ENCODE peak calls at places on chromosomes 1 and 21, in five cellular contexts. N is adrenal gland, A is body of pancreas, Q is SK-N-SH, K is upper lobe of right lung. D is an unnamed sample.

GRCh38 chr1:98429851-98430496 is 231.5 kb upstream of the SNX7 start:
- DNase-seq in N (no peak), A (peak), Q (no peak), K (peak), D (no peak)

GRCh38 chr1:36369061-36369470 is 16.7 kb downstream of the STK40 start:
- DNase-seq in N (peak), A (peak), Q (peak), K (peak), D (peak)

GRCh38 chr1:230112782-230113181 is 45.7 kb downstream of the GALNT2 start:
- DNase-seq in N (no peak), A (no peak), Q (no peak), K (no peak), D (no peak)

GRCh38 chr1:232629250-232630046 is 485 bp downstream of the SIPA1L2 start:
- DNase-seq in N (peak), A (peak), Q (peak), K (peak), D (no peak)

GRCh38 chr1:203175237-203176181 is at the start of gene MYBPH:
- DNase-seq in N (no peak), A (peak), Q (no peak), K (no peak), D (no peak)

GRCh38 chr1:37727186-37727585 is 34.9 kb downstream of the CDCA8 start:
- DNase-seq in N (no peak), A (no peak), Q (no peak), K (peak), D (no peak)

GRCh38 chr1:233367057-233367759 is 39.7 kb downstream of the MAP3K21 start:
- DNase-seq in N (no peak), A (peak), Q (no peak), K (no peak), D (no peak)

GRCh38 chr1:75053207-75053606 is 81.0 kb upstream of the LHX8 start:
- DNase-seq in N (no peak), A (no peak), Q (no peak), K (no peak), D (peak)

GRCh38 chr1:167431261-167431908 is 86.9 kb downstream of the CD247 start:
- DNase-seq in N (no peak), A (no peak), Q (no peak), K (no peak), D (no peak)

GRCh38 chr1:201229771-201230635 is 39.4 kb downstream of the IGFN1 start:
- DNase-seq in N (no peak), A (no peak), Q (no peak), K (no peak), D (peak)

GRCh38 chr21:41064325-41064724 is 103.6 kb upstream of the BACE2 start:
- DNase-seq in N (no peak), A (no peak), Q (peak), K (no peak), D (no peak)

GRCh38 chr1:31335007-31335406 is 37.9 kb downstream of the FABP3 start:
- DNase-seq in N (no peak), A (no peak), Q (peak), K (no peak), D (peak)

GRCh38 chr1:196680107-196680506 is 28.3 kb downstream of the CFH start:
- DNase-seq in N (no peak), A (no peak), Q (no peak), K (no peak), D (peak)

GRCh38 chr1:204072951-204073836 is at the start of gene SOX13:
- DNase-seq in N (peak), A (peak), Q (peak), K (peak), D (peak)

GRCh38 chr1:18032475-18032874 is 75.1 kb upstream of the IGSF21 start:
- DNase-seq in N (no peak), A (no peak), Q (no peak), K (no peak), D (no peak)

GRCh38 chr1:105608713-105609112 is 1447.8 kb upstream of the PRMT6 start:
- DNase-seq in N (no peak), A (no peak), Q (no peak), K (no peak), D (peak)

GRCh38 chr1:39392851-39393573 is 98.4 kb upstream of the BMP8A start:
- DNase-seq in N (no peak), A (no peak), Q (no peak), K (no peak), D (no peak)

GRCh38 chr1:211237579-211237978 is 21.6 kb upstream of the RCOR3 start:
- DNase-seq in N (no peak), A (no peak), Q (no peak), K (no peak), D (no peak)

GRCh38 chr1:151047925-151048644 is 534 bp downstream of the C1orf56 start:
- DNase-seq in N (peak), A (peak), Q (peak), K (peak), D (peak)

GRCh38 chr1:112818990-112819689 is 104.0 kb upstream of the PPM1J start:
- DNase-seq in N (peak), A (no peak), Q (no peak), K (no peak), D (peak)

GRCh38 chr21:46326110-46326703 is 2.3 kb downstream of the PCNT start:
- DNase-seq in N (no peak), A (no peak), Q (no peak), K (no peak), D (no peak)

GRCh38 chr1:111690306-111690617 is 48.9 kb downstream of the INKA2 start:
- DNase-seq in N (peak), A (peak), Q (peak), K (no peak), D (no peak)

GRCh38 chr1:232875536-232875935 is 70.3 kb downstream of the MAP10 start:
- DNase-seq in N (no peak), A (no peak), Q (no peak), K (no peak), D (no peak)

DNA sequence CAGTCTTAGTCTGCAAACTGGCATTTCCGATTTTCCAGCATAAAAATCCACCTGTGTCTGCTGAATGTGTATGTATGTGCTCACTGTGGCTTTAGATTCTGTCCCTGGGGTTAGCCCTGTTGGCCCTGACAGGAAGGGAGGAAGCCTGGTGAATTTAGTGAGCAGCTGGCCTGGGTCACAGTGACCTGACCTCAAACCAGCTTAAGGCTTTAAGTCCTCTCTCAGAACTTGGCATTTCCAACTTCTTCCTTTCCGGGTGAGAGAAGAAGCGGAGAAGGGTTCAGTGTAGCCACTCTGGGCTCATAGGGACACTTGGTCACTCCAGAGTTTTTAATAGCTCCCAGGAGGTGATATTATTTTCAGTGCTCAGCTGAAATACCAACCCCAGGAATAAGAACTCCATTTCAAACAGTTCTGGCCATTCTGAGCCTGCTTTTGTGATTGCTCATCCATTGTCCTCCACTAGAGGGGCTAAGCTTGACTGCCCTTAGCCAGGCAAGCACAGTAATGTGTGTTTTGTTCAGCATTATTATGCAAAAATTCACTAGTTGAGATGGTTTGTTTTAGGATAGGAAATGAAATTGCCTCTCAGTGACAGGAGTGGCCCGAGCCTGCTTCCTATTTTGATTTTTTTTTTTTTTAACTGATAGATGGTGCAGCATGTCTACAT is 2.5 kb upstream of the OLFML3 start:
- DNase-seq in N (no peak), A (no peak), Q (peak), K (no peak), D (peak)
- TF ChIP-seq CTCF in N (peak), A (no peak), Q (peak), K (peak), D (peak)

GRCh38 chr1:2826316-2826715 is 24.8 kb upstream of the TTC34 start:
- DNase-seq in N (no peak), A (no peak), Q (no peak), K (no peak), D (no peak)
- H3K4me3 ChIP-seq in N (no peak), A (no peak), Q (no peak), K (no peak), D (no peak)

GRCh38 chr1:24202987-24203386 is 15.9 kb upstream of the IFNLR1 start:
- DNase-seq in N (no peak), A (no peak), Q (no peak), K (no peak), D (no peak)

GRCh38 chr1:24202556-24202955 is 15.5 kb upstream of the IFNLR1 start:
- DNase-seq in N (no peak), A (no peak), Q (no peak), K (no peak), D (no peak)

GRCh38 chr1:24203404-24203803 is 16.3 kb upstream of the IFNLR1 start:
- DNase-seq in N (no peak), A (no peak), Q (no peak), K (no peak), D (peak)

GRCh38 chr1:24204116-24204515 is 17.0 kb upstream of the IFNLR1 start:
- DNase-seq in N (no peak), A (no peak), Q (no peak), K (no peak), D (no peak)

DNA sequence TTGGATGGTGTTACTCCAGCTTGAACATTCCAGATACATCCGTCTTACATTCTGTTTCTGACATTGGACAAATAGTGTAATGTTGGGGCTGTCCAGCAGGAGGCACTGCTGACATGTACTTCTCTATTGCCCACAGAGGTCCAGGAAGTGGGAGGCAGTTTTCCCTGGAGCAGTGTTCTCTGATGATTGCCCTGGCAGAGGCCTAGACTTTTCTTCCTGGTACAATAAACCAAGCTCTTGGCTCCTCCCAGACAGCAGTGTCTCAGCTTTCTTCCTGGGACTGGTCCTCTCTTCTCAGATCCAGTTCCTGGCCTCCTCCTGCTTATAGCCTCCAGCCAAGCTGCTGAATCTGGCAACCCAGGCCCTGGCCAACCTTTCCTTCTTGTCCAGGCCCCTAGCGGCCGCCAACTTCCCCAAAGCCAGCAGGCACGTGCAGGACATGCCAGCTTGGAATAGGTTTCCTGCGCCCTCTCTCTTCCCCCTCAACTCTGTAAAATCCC is 14.9 kb upstream of the IFNLR1 start:
- DNase-seq in N (peak), A (peak), Q (peak), K (peak), D (peak)
- TF ChIP-seq CTCF in N (peak), A (peak), Q (peak), K (peak), D (peak)

GRCh38 chr1:217135987-217136894 is 413.0 kb upstream of the ESRRG start:
- DNase-seq in N (no peak), A (no peak), Q (peak), K (no peak), D (no peak)

GRCh38 chr1:217136895-217137205 is 413.6 kb upstream of the ESRRG start:
- DNase-seq in N (no peak), A (no peak), Q (peak), K (no peak), D (no peak)

GRCh38 chr1:217133958-217134856 is 411.0 kb upstream of the ESRRG start:
- DNase-seq in N (no peak), A (no peak), Q (peak), K (no peak), D (no peak)

GRCh38 chr1:217134857-217135568 is 411.8 kb upstream of the ESRRG start:
- DNase-seq in N (no peak), A (peak), Q (peak), K (no peak), D (no peak)

DNA sequence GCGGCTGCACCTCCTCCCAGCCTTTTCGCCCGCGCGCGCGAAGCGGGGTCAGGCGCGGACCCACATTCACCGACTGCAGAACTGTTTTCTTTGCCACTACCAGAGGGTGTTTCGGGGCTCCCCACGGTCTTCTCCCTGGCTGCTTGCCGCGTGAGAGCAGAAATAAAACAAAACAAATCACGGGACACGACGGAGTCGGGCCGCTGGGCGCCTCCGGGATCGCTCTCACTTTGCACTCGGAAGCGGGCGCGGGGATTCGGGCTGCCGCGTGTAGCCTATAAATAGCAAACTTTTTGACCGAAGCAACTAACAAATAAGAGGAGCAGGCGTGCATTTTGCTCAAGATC is 412.3 kb upstream of the ESRRG start:
- DNase-seq in N (no peak), A (no peak), Q (peak), K (no peak), D (no peak)
- H3K4me3 ChIP-seq in N (no peak), A (peak), Q (peak), K (peak), D (peak)

DNA sequence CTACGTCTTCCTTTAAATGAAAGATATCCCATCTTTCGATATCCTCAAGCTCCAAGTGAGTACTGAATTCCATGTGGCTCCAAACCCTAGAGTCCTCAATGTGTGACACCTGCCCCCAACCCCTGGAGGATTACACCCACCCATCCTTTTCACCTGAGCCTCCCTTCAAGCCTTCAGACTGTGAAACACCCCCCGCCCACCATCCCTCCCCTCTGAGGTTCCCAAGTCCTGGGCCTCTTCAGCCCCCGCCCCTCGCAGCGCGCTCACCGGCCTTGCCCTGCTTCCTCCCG is 430 bp downstream of the PYGO2 start:
- DNase-seq in N (peak), A (no peak), Q (no peak), K (no peak), D (peak)
- TF ChIP-seq CTCF in N (no peak), A (no peak), Q (no peak), K (no peak), D (no peak)

DNA sequence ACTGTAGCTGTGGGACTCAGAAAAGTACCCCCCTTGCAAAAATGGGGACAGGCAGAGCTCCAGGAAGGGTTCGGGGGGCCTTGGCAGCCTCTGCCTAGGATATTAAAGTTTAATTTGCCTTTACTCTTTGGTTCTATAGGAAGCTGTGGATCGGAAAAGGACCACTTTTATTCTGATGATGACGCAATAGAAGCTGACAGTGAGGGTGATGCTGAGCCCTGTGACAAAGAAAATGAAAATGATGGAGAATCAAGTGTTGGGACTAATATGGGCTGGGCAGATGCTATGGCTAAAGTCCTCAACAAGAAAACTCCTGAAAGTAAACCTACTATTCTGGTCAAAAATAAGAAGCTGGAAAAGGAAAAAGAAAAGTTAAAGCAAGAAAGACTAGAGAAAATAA is 17.1 kb downstream of the RRP15 start:
- DNase-seq in N (no peak), A (no peak), Q (no peak), K (no peak), D (no peak)
- H3K4me3 ChIP-seq in N (no peak), A (no peak), Q (no peak), K (no peak), D (no peak)

GRCh38 chr1:154182342-154183044 is 9.4 kb downstream of the TPM3 start:
- DNase-seq in N (peak), A (peak), Q (peak), K (peak), D (peak)
- TF ChIP-seq CTCF in N (no peak), A (no peak), Q (peak), K (no peak), D (no peak)

GRCh38 chr1:16903458-16903796 is 7.6 kb downstream of the RNU1-2 start:
- DNase-seq in N (no peak), A (no peak), Q (no peak), K (no peak), D (no peak)
- H3K4me3 ChIP-seq in N (no peak), A (no peak), Q (peak), K (peak), D (no peak)

GRCh38 chr1:226738421-226738994 is 574 bp downstream of the ITPKB start:
- DNase-seq in N (no peak), A (peak), Q (peak), K (peak), D (peak)
- TF ChIP-seq CTCF in N (no peak), A (no peak), Q (no peak), K (no peak), D (peak)

DNA sequence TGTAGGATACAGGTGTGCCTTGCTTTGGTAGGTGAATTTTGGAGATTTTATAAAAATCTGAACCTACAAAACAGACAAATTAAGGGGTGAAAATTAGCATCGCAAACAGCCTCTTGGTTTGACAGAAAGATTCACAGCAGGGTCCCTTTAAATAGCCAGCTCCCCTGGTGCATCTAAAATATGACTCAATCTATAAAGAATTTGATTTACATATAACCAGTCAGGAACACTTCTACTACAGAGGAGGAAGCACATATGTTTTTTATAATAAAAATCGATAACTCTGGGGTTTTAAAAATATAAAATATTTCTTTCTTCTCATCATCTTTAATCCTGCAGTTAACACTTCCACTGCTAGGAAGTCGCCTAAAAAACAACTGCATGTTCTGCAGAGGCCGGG is 203.3 kb downstream of the HS2ST1 start:
- DNase-seq in N (no peak), A (no peak), Q (no peak), K (no peak), D (no peak)
- H3K4me3 ChIP-seq in N (no peak), A (no peak), Q (no peak), K (no peak), D (no peak)